ENCODE peak calls at places on chromosomes 12 and 14, in ten cellular contexts. T is CD8-positive, alpha-beta memory T cell; Y is NCI-H1694; K is hepatocyte; X is NCI-H146; Z is lung; P is MV-4-11; D is stimulated activated CD4-positive, alpha-beta T cell treated with anti-CD3 and anti-CD28 coated beads, Interleukin-1b, Interleukin-23, amount 100 ng/mL, for 4 hours; H is NCI-H1092 treated with DMSO at 0.1 percent for 48 hours; B is AG09319. N is an unnamed sample.

GRCh38 chr14:61466905-61467280 is 145.5 kb downstream of the PRKCH start:
- DNase-seq in Z (no peak), P (no peak), D (no peak), B (no peak), H (no peak), K (no peak), X (no peak), T (no peak), Y (no peak), N (peak)

GRCh38 chr12:15708396-15709070 is 80.7 kb downstream of the EPS8 start:
- DNase-seq in K (no peak), Y (no peak), B (no peak), X (no peak), H (no peak), D (no peak), Z (no peak), T (no peak), P (no peak), N (no peak)

GRCh38 chr14:23623962-23624361 is 12.2 kb upstream of the DHRS2 start:
- DNase-seq in Y (no peak), B (no peak), K (no peak), T (no peak), P (no peak), X (no peak), Z (no peak), D (no peak), H (no peak), N (no peak)

GRCh38 chr14:24630872-24631477 is 3.0 kb downstream of the GZMB start:
- DNase-seq in D (no peak), B (no peak), H (peak), Y (no peak), T (no peak), Z (peak), X (no peak), K (peak), P (no peak), N (no peak)

GRCh38 chr14:80784824-80785223 is 156.7 kb downstream of the CEP128 start:
- DNase-seq in H (no peak), D (no peak), K (peak), X (no peak), B (peak), Z (no peak), P (no peak), T (no peak), Y (no peak), N (no peak)

GRCh38 chr14:58633831-58634230 is 3.9 kb upstream of the DACT1 start:
- DNase-seq in Y (no peak), D (no peak), P (no peak), Z (no peak), H (no peak), X (no peak), K (no peak), B (no peak), T (no peak), N (peak)

GRCh38 chr12:82144505-82144904 is 213.7 kb downstream of the CCDC59 start:
- DNase-seq in H (no peak), B (no peak), Y (no peak), Z (no peak), K (no peak), X (no peak), D (no peak), P (peak), T (no peak), N (no peak)

GRCh38 chr14:71166434-71166833 is 259.2 kb downstream of the PCNX1 start:
- DNase-seq in P (peak), D (no peak), T (no peak), X (peak), K (peak), Z (no peak), H (peak), Y (peak), B (peak), N (no peak)

GRCh38 chr12:65022441-65022840 is 98.7 kb downstream of the WIF1 start:
- DNase-seq in K (peak), H (no peak), T (no peak), Z (no peak), X (no peak), P (no peak), B (no peak), Y (no peak), D (no peak), N (no peak)

GRCh38 chr14:104509673-104510072 is 69.9 kb upstream of the C14orf180 start:
- DNase-seq in X (no peak), B (no peak), H (peak), Y (peak), P (no peak), Z (no peak), D (no peak), K (no peak), T (no peak), N (peak)

GRCh38 chr14:91956616-91957015 is 9.1 kb upstream of the FBLN5 start:
- DNase-seq in Y (no peak), T (no peak), K (no peak), P (no peak), D (no peak), H (no peak), B (no peak), Z (no peak), X (no peak), N (peak)